ENCODE peak calls at places on chromosomes 1 and 21, in four cellular contexts. K is brain microvascular endothelial cell; S is CD4-positive, alpha-beta T cell; W is fibroblast of pulmonary artery. D is an unnamed sample.

GRCh38 chr1:156920233-156921052 is at the start of gene LRRC71:
- DNase-seq in K (peak), S (peak), W (peak), D (no peak)

GRCh38 chr21:33360281-33360680 is 35.5 kb downstream of the IFNAR1 start:
- DNase-seq in S (no peak), W (peak), K (peak), D (no peak)

GRCh38 chr1:218739426-218739825 is 394.3 kb downstream of the TGFB2 start:
- DNase-seq in K (peak), S (no peak), W (peak), D (no peak)

GRCh38 chr1:111204211-111204883 is 3.9 kb upstream of the DENND2D start:
- DNase-seq in K (no peak), W (no peak), S (peak), D (peak)

GRCh38 chr1:228265167-228265566 is 57.3 kb downstream of the OBSCN start:
- DNase-seq in W (peak), S (no peak), K (no peak), D (no peak)

GRCh38 chr1:173362543-173362942 is 114.6 kb upstream of the PRDX6 start:
- DNase-seq in W (no peak), K (no peak), S (no peak), D (no peak)

GRCh38 chr1:3750716-3751115 is 1.5 kb upstream of the CCDC27 start:
- DNase-seq in K (no peak), W (no peak), S (no peak), D (no peak)

GRCh38 chr1:93093332-93094006 is 14.4 kb downstream of the MTF2 start:
- DNase-seq in W (no peak), K (no peak), S (no peak), D (no peak)

GRCh38 chr1:212630159-212630900 is 21.8 kb downstream of the ATF3 start:
- DNase-seq in S (peak), W (peak), K (no peak), D (peak)

GRCh38 chr1:42736152-42736551 is 3.9 kb downstream of the CLDN19 start:
- DNase-seq in S (no peak), K (no peak), W (peak), D (no peak)

GRCh38 chr1:88488277-88488676 is 195.8 kb upstream of the PKN2 start:
- DNase-seq in S (no peak), K (no peak), W (no peak), D (no peak)

GRCh38 chr1:160108888-160109662 is 6.5 kb upstream of the ATP1A2 start:
- DNase-seq in W (peak), K (peak), S (no peak), D (no peak)

GRCh38 chr1:167554028-167554779 is 642 bp upstream of the CREG1 start:
- DNase-seq in S (no peak), W (peak), K (no peak), D (no peak)

GRCh38 chr1:159088050-159088449 is 11.5 kb upstream of the AIM2 start:
- DNase-seq in W (peak), S (no peak), K (peak), D (no peak)

GRCh38 chr1:116175621-116176020 is 64.4 kb downstream of the MAB21L3 start:
- DNase-seq in W (no peak), S (no peak), K (no peak), D (no peak)

GRCh38 chr1:68955424-68955823 is 458.5 kb upstream of the DEPDC1 start:
- DNase-seq in K (no peak), S (no peak), W (no peak), D (no peak)

GRCh38 chr21:34223376-34223775 is 140.4 kb upstream of the KCNE2 start:
- DNase-seq in K (no peak), W (no peak), S (no peak), D (no peak)

GRCh38 chr1:29685387-29685786 is 449.1 kb downstream of the PTPRU start:
- DNase-seq in K (no peak), S (no peak), W (no peak), D (no peak)

GRCh38 chr1:202571719-202572339 is 138.4 kb downstream of the SYT2 start:
- DNase-seq in K (no peak), W (peak), S (no peak), D (no peak)

GRCh38 chr1:153985984-153986761 is at the start of gene RAB13:
- DNase-seq in S (no peak), K (peak), W (peak), D (peak)

GRCh38 chr1:115685029-115685705 is 43.4 kb downstream of the VANGL1 start:
- DNase-seq in S (no peak), K (no peak), W (no peak), D (no peak)

GRCh38 chr1:25615172-25615541 is 1.4 kb upstream of the MAN1C1 start:
- DNase-seq in S (no peak), W (no peak), K (no peak), D (no peak)

GRCh38 chr1:158037876-158038359 is 44.5 kb downstream of the KIRREL1 start:
- DNase-seq in K (no peak), W (peak), S (no peak), D (no peak)

DNA sequence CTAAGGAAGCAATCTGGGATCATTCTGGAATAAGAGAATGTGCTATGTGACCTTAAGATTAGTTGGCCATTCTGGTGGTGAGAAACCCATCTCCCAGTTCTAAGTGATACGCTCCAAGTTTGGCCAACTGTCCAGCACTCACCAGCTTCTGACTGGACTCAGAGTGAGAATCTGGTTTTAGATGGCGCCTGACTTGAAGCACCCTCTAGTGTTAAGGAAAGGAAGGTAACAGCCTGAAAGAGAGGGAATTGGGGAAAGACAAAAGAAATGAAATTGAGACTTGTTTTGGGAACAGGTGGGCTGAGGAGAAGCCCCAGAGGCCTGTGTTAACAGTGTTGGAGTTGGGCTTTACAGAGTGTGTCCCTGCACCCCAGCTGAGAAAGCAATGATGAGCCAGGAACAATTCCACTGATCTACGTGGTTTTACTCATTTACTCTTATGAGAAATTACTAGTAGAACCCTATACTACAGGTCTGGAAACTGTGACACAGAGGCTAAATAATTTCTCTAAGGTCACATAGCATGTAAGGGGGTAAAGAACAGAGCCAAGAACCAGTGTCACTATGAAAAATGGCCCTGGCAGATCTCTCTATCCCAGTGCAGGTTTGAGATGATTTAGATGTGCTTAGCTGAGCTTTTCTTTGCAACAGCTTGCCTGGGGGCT is 9.3 kb upstream of the FCAMR start:
- DNase-seq in S (no peak), K (peak), W (peak), D (no peak)
- TF ChIP-seq CTCF in S (peak), K (peak), W (peak), D (no peak)

GRCh38 chr1:150579110-150579954 is at the start of gene MCL1:
- DNase-seq in W (peak), S (peak), K (peak), D (peak)
- TF ChIP-seq CTCF in W (no peak), S (no peak), K (peak), D (no peak)

GRCh38 chr1:188462837-188463236 is 1634.1 kb downstream of the PLA2G4A start:
- DNase-seq in K (no peak), S (no peak), W (no peak), D (no peak)

DNA sequence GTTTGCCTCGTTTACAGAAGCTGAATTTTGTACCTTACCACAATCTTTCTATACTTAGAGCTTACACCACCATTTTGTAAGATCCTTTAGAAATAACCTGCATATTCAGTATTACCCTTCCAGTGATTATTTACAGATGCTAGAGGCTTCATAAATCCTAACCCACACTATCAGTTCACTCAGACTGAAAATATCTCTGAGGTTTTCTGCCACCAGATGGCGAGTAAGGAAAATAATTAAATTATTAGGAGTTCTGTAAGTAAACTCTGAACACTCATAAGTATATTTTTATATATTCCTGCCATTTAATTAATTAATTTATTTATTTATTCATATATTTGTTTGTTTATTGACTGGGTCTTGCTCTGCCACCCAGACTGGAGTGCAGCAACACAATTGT is 1635.2 kb downstream of the PLA2G4A start:
- DNase-seq in S (no peak), W (no peak), K (no peak), D (no peak)
- TF ChIP-seq CTCF in S (no peak), W (no peak), K (no peak), D (no peak)

GRCh38 chr1:236124965-236125364 is 17.4 kb upstream of the GPR137B start:
- DNase-seq in S (no peak), K (no peak), W (no peak), D (no peak)
- TF ChIP-seq CTCF in S (no peak), K (peak), W (no peak), D (no peak)

DNA sequence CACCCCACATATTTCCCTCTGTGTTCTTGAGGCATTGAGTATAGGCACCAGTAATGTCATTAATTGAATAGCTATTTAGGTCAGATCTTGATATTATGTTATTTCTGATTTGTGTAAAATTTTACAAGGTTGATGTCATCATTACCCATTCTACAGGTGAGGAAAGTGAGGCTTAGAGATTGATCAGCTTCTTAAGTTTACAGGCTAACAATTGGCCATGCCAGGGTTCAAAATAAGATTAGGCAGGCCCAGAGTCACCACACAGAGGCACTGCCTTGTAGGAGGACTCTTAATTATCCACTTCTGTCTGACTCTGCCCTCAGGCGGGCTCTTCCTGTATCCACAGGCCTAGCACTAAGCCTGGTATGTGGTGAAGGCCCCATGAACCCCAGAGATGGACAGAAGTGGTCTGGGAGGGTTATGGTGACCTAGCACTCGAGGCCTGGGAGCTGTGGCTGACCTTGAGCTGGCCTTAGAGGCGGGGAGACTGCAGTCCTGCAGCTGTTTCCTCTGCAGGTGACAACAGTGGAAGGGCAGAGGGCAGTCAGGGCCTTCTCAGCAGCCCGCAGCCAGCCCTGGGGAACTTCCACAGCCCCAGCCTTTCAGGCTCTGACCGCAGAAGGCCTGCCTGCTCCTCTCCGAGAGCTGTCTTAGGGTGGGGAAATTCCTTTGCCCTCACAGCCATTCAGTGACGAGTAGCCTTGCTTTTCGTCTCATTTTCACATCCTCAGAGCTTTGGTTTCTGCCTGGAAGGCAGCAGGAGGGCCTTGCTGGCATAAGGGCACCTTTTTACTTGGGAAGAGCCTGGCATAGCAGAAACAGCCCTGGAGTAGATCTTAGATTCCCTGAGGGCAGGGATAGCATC is 12.2 kb downstream of the ZDHHC18 start:
- DNase-seq in K (no peak), W (no peak), S (no peak), D (peak)
- TF ChIP-seq CTCF in K (no peak), W (no peak), S (no peak), D (no peak)

D was measured in activated B cell treated with CpG ODN at 0.5 μM for 24 hours.